ENCODE peak calls at places on chromosomes 7 and 10, in five cellular contexts. X is K562, U is WERI-Rb-1, R is psoas muscle, Z is neural progenitor cell. F is an unnamed sample.

GRCh38 chr7:99344061-99344647 is 18.5 kb downstream of the ARPC1A start:
- DNase-seq in X (no peak), U (no peak), R (no peak), Z (no peak), F (no peak)

GRCh38 chr7:80097756-80098155 is 36.9 kb upstream of the GNAI1 start:
- DNase-seq in X (no peak), U (no peak), R (no peak), Z (no peak), F (peak; percentile 53)

GRCh38 chr10:14617850-14618249 is 156.8 kb downstream of the FAM107B start:
- DNase-seq in X (peak; percentile 15), U (no peak), R (no peak), Z (no peak), F (peak; percentile 38)

GRCh38 chr10:113711142-113711541 is 31.4 kb downstream of the CASP7 start:
- DNase-seq in X (no peak), U (no peak), R (no peak), Z (peak; percentile 29), F (no peak)

GRCh38 chr7:41755100-41755499 is 52.2 kb upstream of the INHBA start:
- DNase-seq in X (no peak), U (no peak), R (no peak), Z (no peak), F (no peak)

GRCh38 chr10:78642261-78642660 is 426.5 kb upstream of the ZMIZ1 start:
- DNase-seq in X (no peak), U (no peak), R (no peak), Z (no peak), F (no peak)

GRCh38 chr7:16646427-16647081 is 573 bp downstream of the BZW2 start:
- DNase-seq in X (no peak), U (peak; percentile 32), R (no peak), Z (no peak), F (no peak)

GRCh38 chr10:85995791-85996190 is 370.8 kb downstream of the GRID1 start:
- DNase-seq in X (peak; percentile 32), U (peak; percentile 59), R (no peak), Z (peak; percentile 55), F (peak; percentile 0)

GRCh38 chr7:29482056-29482455 is 81.6 kb upstream of the PRR15 start:
- DNase-seq in X (no peak), U (no peak), R (no peak), Z (no peak), F (no peak)

GRCh38 chr7:110839866-110840265 is 251.1 kb upstream of the LRRN3 start:
- DNase-seq in X (no peak), U (peak; percentile 8), R (no peak), Z (peak; percentile 28), F (peak; percentile 26)

GRCh38 chr10:117136391-117136975 is 1.6 kb downstream of the VAX1 start:
- DNase-seq in X (no peak), U (no peak), R (no peak), Z (peak; percentile 36), F (no peak)

GRCh38 chr7:158031820-158032424 is 555.7 kb downstream of the PTPRN2 start:
- DNase-seq in X (no peak), U (no peak), R (no peak), Z (peak; percentile 83), F (no peak)

GRCh38 chr7:135204271-135204872 is 7.0 kb downstream of the WDR91 start:
- DNase-seq in X (no peak), U (no peak), R (no peak), Z (no peak), F (peak; percentile 40)

GRCh38 chr10:77872151-77872946 is 54.2 kb downstream of the DLG5 start:
- DNase-seq in X (no peak), U (no peak), R (peak; percentile 52), Z (no peak), F (peak; percentile 42)

GRCh38 chr10:129761166-129761565 is 202.9 kb downstream of the EBF3 start:
- DNase-seq in X (no peak), U (no peak), R (no peak), Z (no peak), F (no peak)

GRCh38 chr10:111151595-111151994 is 74.8 kb downstream of the ADRA2A start:
- DNase-seq in X (no peak), U (no peak), R (no peak), Z (peak; percentile 53), F (no peak)

GRCh38 chr7:120181499-120181898 is 91.5 kb upstream of the KCND2 start:
- DNase-seq in X (no peak), U (no peak), R (no peak), Z (no peak), F (no peak)

GRCh38 chr10:73586583-73586984 is 4.6 kb downstream of the USP54 start:
- DNase-seq in X (no peak), U (no peak), R (no peak), Z (no peak), F (peak; percentile 92)

GRCh38 chr7:64874114-64874513 is 29.0 kb upstream of the ZNF273 start:
- DNase-seq in X (peak; percentile 2), U (no peak), R (no peak), Z (no peak), F (no peak)

GRCh38 chr10:13062813-13063212 is 37.1 kb upstream of the OPTN start:
- DNase-seq in X (peak; percentile 57), U (no peak), R (no peak), Z (no peak), F (no peak)

GRCh38 chr7:101537205-101537604 is 91.9 kb downstream of the MYL10 start:
- DNase-seq in X (no peak), U (no peak), R (no peak), Z (no peak), F (peak; percentile 36)

GRCh38 chr7:117065585-117066150 is 112.4 kb downstream of the ST7 start:
- DNase-seq in X (no peak), U (no peak), R (no peak), Z (no peak), F (no peak)

GRCh38 chr10:70910486-70911350 is 22.4 kb upstream of the PCBD1 start:
- DNase-seq in X (no peak), U (no peak), R (no peak), Z (no peak), F (no peak)

GRCh38 chr10:83991986-83992753 is 147.1 kb upstream of the GHITM start:
- DNase-seq in X (peak; percentile 44), U (peak; percentile 74), R (no peak), Z (peak; percentile 78), F (peak; percentile 4)

GRCh38 chr7:43926193-43927043 is at the start of gene UBE2D4:
- DNase-seq in X (peak; percentile 90), U (peak; percentile 92), R (peak; percentile 89), Z (peak; percentile 78), F (peak; percentile 71)

GRCh38 chr7:24069751-24070150 is 214.2 kb upstream of the NPY start:
- DNase-seq in X (no peak), U (no peak), R (no peak), Z (no peak), F (no peak)

GRCh38 chr10:131043039-131043691 is 268.4 kb downstream of the TCERG1L start:
- DNase-seq in X (no peak), U (no peak), R (no peak), Z (no peak), F (no peak)

GRCh38 chr7:138891446-138891810 is 89.8 kb downstream of the KIAA1549 start:
- DNase-seq in X (no peak), U (no peak), R (no peak), Z (no peak), F (peak; percentile 91)

DNA sequence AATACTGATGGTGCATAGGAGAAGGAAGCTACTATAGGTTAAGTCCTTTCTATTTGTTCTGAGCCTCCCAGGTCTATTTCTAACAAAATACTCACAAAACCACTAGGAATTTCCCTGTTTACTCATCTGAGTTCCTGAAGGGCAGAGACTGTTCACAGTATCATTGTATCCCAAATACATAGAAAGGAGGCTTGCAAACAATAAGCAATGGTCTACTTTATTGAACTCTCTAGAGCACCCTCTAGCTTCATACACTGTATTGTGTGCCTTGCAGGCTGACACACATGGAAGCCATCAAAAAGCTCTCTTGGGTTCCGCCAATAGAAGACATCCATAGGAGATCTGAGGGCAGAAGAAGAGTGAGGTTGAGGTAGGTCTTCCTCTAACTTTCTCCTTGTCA is 826.1 kb downstream of the GRM8 start:
- DNase-seq in X (no peak), U (no peak), R (no peak), Z (no peak), F (no peak)
- TF ChIP-seq CTCF in X (no peak), U (no peak), R (no peak), Z (no peak), F (no peak)

DNA sequence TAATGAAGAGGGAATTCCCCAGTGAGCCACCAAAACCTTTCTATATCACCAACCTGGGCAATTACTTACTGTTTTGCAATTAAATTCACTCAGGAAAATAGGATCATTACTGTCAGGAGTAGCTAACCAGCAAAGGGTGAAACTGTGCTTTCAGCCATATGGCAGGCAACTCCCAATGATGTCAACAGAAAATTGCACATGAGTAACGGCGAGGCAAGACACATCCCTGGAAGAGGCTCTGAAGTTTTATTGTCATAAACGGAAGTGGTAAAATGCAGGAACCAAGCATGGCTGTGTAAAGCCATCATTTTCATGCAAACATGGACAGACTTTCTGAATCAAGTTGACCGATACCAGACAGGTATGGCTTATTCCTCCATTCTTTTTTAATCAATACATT is 548.9 kb upstream of the AUTS2 start:
- DNase-seq in X (no peak), U (no peak), R (no peak), Z (no peak), F (no peak)
- H3K4me3 ChIP-seq in X (no peak overlapping the region), U (no peak overlapping the region), R (no peak overlapping the region), Z (no peak overlapping the region), F (no peak overlapping the region)

DNA sequence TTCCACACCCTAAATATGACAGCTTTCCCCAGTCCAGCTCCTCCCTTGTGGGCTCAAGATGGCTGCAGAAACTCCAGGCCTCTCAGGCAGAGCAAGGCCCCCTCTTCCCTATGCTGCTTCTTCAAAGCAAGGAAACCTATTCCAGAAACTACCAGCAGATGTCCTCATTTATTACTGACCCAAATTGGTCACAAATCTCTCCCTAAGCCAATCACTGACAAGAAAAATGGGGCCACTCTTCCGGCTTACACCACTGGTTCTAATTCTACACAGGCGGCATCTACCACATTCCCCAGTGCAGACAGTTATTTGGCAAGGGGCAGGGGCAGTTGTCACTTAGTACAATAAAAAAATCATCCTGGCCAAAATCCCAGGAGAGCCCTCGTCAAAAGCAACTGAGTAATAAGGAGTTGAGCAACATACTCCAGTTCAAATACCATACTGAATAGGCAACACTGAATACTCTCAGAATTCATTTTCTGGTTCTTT is 150.4 kb downstream of the SFMBT2 start:
- DNase-seq in X (peak; percentile 71), U (no peak), R (peak; percentile 64), Z (peak; percentile 65), F (peak; percentile 87)
- TF ChIP-seq CTCF in X (peak; percentile 37), U (no peak), R (peak; percentile 72), Z (peak; percentile 61), F (peak; percentile 64)

GRCh38 chr10:29618341-29619171 is 16.2 kb downstream of the SVIL start:
- DNase-seq in X (no peak), U (no peak), R (peak; percentile 59), Z (peak; percentile 45), F (peak; percentile 77)
- H3K4me3 ChIP-seq in X (no peak overlapping the region), U (no peak overlapping the region), R (peak overlapping the region; percentile 57), Z (no peak overlapping the region), F (no peak overlapping the region)

GRCh38 chr7:151784843-151785680 is 91.9 kb downstream of the PRKAG2 start:
- DNase-seq in X (no peak), U (no peak), R (no peak), Z (no peak), F (no peak)
- TF ChIP-seq CTCF in X (no peak), U (no peak), R (no peak), Z (no peak), F (no peak)

DNA sequence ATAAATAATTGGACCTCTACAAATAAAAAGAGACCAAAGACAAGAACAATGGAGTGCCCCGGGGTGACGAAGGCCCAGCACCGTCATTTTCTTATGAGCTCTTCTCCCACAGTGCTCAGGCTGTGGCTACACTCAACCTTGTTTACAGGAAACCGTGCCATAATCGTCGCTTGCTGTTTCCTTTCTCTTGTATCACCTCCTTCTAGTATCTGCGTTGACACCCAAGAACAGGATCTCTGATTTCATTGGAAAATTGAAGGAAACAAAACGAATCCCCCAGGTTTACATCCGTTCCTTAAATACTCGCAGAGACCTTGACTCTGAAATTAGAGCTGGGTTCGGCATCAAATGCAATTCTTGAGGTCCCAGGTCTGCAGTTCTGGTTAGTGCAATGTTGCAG is 1.7 kb upstream of the IGFBP3 start:
- DNase-seq in X (no peak), U (no peak), R (no peak), Z (peak; percentile 15), F (no peak)
- H3K4me3 ChIP-seq in X (no peak overlapping the region), U (peak overlapping the region; percentile 22), R (peak overlapping the region; percentile 65), Z (peak overlapping the region; percentile 61), F (peak overlapping the region; percentile 1)

F was measured in fibroblast of villous mesenchyme.